ENCODE peak calls at places on chromosome 1, in six cellular contexts. One of them, this sample, is unnamed. For H3K36me3, the result is how much of the 10 kb centered on the place peaks cover.

GRCh38 chr1:202578565-202578964 is 131.7 kb downstream of the SYT2 start:
- DNase-seq in H1: no peak
- DNase-seq in IMR-90: peak
- DNase-seq in trophoblast cell: no peak
- DNase-seq in neuronal stem cell: no peak
- DNase-seq in mesendoderm: no peak
- DNase-seq in this sample: peak

GRCh38 chr1:160120797-160121196 is 5.2 kb downstream of the ATP1A2 start:
- DNase-seq in neuronal stem cell: no peak
- DNase-seq in H1: no peak
- DNase-seq in trophoblast cell: no peak
- DNase-seq in IMR-90: no peak
- DNase-seq in mesendoderm: no peak
- DNase-seq in this sample: no peak

GRCh38 chr1:166122873-166123466 is 43.8 kb downstream of the FAM78B start:
- DNase-seq in mesendoderm: peak
- DNase-seq in H1: peak
- DNase-seq in IMR-90: no peak
- DNase-seq in trophoblast cell: no peak
- DNase-seq in neuronal stem cell: no peak
- DNase-seq in this sample: no peak

GRCh38 chr1:54284781-54285563 is 85.0 kb downstream of the MRPL37 start:
- DNase-seq in H1: no peak
- DNase-seq in IMR-90: no peak
- DNase-seq in neuronal stem cell: no peak
- DNase-seq in mesendoderm: no peak
- DNase-seq in trophoblast cell: no peak
- DNase-seq in this sample: no peak

GRCh38 chr1:158506369-158506987 is 34.5 kb downstream of the OR10R2 start:
- DNase-seq in trophoblast cell: peak
- DNase-seq in IMR-90: peak
- DNase-seq in mesendoderm: peak
- DNase-seq in neuronal stem cell: no peak
- DNase-seq in H1: peak
- DNase-seq in this sample: peak

GRCh38 chr1:41954533-41954944 is 35.8 kb upstream of the HIVEP3 start:
- DNase-seq in mesendoderm: peak
- DNase-seq in neuronal stem cell: no peak
- DNase-seq in trophoblast cell: peak
- DNase-seq in IMR-90: peak
- DNase-seq in H1: peak
- DNase-seq in this sample: peak

GRCh38 chr1:6967431-6968079 is 182.3 kb downstream of the CAMTA1 start:
- DNase-seq in IMR-90: no peak
- DNase-seq in trophoblast cell: no peak
- DNase-seq in H1: no peak
- DNase-seq in mesendoderm: no peak
- DNase-seq in neuronal stem cell: no peak
- DNase-seq in this sample: no peak

GRCh38 chr1:78586572-78586971 is 33.7 kb upstream of the IFI44L start:
- DNase-seq in mesendoderm: no peak
- DNase-seq in trophoblast cell: peak
- DNase-seq in H1: no peak
- DNase-seq in IMR-90: peak
- DNase-seq in neuronal stem cell: no peak
- DNase-seq in this sample: no peak

GRCh38 chr1:62045579-62045978 is 149.1 kb upstream of the L1TD1 start:
- DNase-seq in IMR-90: no peak
- DNase-seq in trophoblast cell: no peak
- DNase-seq in mesendoderm: peak
- DNase-seq in H1: no peak
- DNase-seq in neuronal stem cell: no peak
- DNase-seq in this sample: no peak

GRCh38 chr1:197924516-197925123 is 7.4 kb downstream of the LHX9 start:
- DNase-seq in trophoblast cell: peak
- DNase-seq in neuronal stem cell: peak
- DNase-seq in H1: no peak
- DNase-seq in IMR-90: peak
- DNase-seq in mesendoderm: peak
- DNase-seq in this sample: peak

GRCh38 chr1:214566158-214567104 is 15.0 kb upstream of the PTPN14 start:
- DNase-seq in IMR-90: peak
- DNase-seq in trophoblast cell: no peak
- DNase-seq in neuronal stem cell: no peak
- DNase-seq in H1: no peak
- DNase-seq in mesendoderm: no peak
- DNase-seq in this sample: peak

GRCh38 chr1:35715568-35716002 is 3.1 kb downstream of the C1orf216 start:
- DNase-seq in neuronal stem cell: no peak
- DNase-seq in IMR-90: peak
- DNase-seq in mesendoderm: peak
- DNase-seq in trophoblast cell: peak
- DNase-seq in H1: no peak
- DNase-seq in this sample: peak
- H3K4me2 ChIP-seq in neuronal stem cell: no peak
- H3K4me2 ChIP-seq in IMR-90: peak
- H3K4me2 ChIP-seq in mesendoderm: no peak
- H3K4me2 ChIP-seq in trophoblast cell: no peak
- H3K4me2 ChIP-seq in H1: no peak
- H3K4me2 ChIP-seq in this sample: no peak

DNA sequence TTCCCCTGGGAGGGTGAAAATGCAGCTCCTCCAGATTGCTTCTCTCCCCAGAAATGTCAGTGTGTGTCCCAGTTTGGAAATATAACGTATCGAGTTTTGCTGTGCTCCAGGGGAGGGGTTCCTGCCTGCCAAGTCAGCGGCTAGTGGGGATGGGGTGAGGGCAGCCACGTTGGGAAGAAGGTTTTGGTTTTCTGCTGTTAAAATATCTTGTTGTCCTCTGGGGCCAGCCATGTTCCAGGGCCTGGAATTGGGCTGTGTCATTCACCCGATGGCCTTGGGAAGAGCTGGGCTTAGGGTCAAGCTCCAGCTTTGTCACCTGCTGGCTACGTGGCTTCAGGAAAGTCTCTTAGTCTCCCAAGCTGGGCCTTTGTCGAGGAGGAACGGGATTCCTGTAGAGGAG is 17.2 kb upstream of the DISP3 start:
- DNase-seq in IMR-90: no peak
- DNase-seq in neuronal stem cell: no peak
- DNase-seq in H1: no peak
- DNase-seq in mesendoderm: no peak
- DNase-seq in trophoblast cell: no peak
- DNase-seq in this sample: no peak
- H3K36me3 ChIP-seq in IMR-90: under half
- H3K36me3 ChIP-seq in neuronal stem cell: under half
- H3K36me3 ChIP-seq in H1: under half
- H3K36me3 ChIP-seq in mesendoderm: under half
- H3K36me3 ChIP-seq in trophoblast cell: under half
- H3K36me3 ChIP-seq in this sample: under half

GRCh38 chr1:205293350-205294074 is 28.0 kb downstream of the NUAK2 start:
- DNase-seq in trophoblast cell: peak
- DNase-seq in H1: no peak
- DNase-seq in IMR-90: no peak
- DNase-seq in mesendoderm: peak
- DNase-seq in neuronal stem cell: no peak
- DNase-seq in this sample: no peak
- H2BK120ac ChIP-seq in trophoblast cell: peak
- H2BK120ac ChIP-seq in H1: peak
- H2BK120ac ChIP-seq in IMR-90: peak
- H2BK120ac ChIP-seq in mesendoderm: peak
- H2BK120ac ChIP-seq in neuronal stem cell: peak
- H2BK120ac ChIP-seq in this sample: peak

GRCh38 chr1:231606712-231607111 is 19.9 kb upstream of the DISC1 start:
- DNase-seq in mesendoderm: peak
- DNase-seq in trophoblast cell: peak
- DNase-seq in neuronal stem cell: no peak
- DNase-seq in IMR-90: peak
- DNase-seq in H1: no peak
- DNase-seq in this sample: no peak
- H3K4me2 ChIP-seq in mesendoderm: no peak
- H3K4me2 ChIP-seq in trophoblast cell: no peak
- H3K4me2 ChIP-seq in neuronal stem cell: no peak
- H3K4me2 ChIP-seq in IMR-90: no peak
- H3K4me2 ChIP-seq in H1: no peak
- H3K4me2 ChIP-seq in this sample: no peak

GRCh38 chr1:163195728-163196448 is 6.8 kb downstream of the RGS5 start:
- DNase-seq in H1: no peak
- DNase-seq in neuronal stem cell: no peak
- DNase-seq in IMR-90: peak
- DNase-seq in mesendoderm: peak
- DNase-seq in trophoblast cell: peak
- DNase-seq in this sample: peak
- H3K36me3 ChIP-seq in H1: under half
- H3K36me3 ChIP-seq in neuronal stem cell: under half
- H3K36me3 ChIP-seq in IMR-90: under half
- H3K36me3 ChIP-seq in mesendoderm: under half
- H3K36me3 ChIP-seq in trophoblast cell: under half
- H3K36me3 ChIP-seq in this sample: under half

GRCh38 chr1:154183045-154183968 is 8.6 kb downstream of the TPM3 start:
- DNase-seq in mesendoderm: peak
- DNase-seq in neuronal stem cell: peak
- DNase-seq in H1: peak
- DNase-seq in trophoblast cell: peak
- DNase-seq in IMR-90: peak
- DNase-seq in this sample: peak
- H2BK120ac ChIP-seq in mesendoderm: no peak
- H2BK120ac ChIP-seq in neuronal stem cell: no peak
- H2BK120ac ChIP-seq in H1: no peak
- H2BK120ac ChIP-seq in trophoblast cell: peak
- H2BK120ac ChIP-seq in IMR-90: peak
- H2BK120ac ChIP-seq in this sample: peak

GRCh38 chr1:117652421-117652820 is 46.6 kb downstream of the TENT5C start:
- DNase-seq in H1: no peak
- DNase-seq in trophoblast cell: no peak
- DNase-seq in IMR-90: peak
- DNase-seq in neuronal stem cell: no peak
- DNase-seq in mesendoderm: no peak
- DNase-seq in this sample: peak

GRCh38 chr1:117654485-117655219 is 48.8 kb downstream of the TENT5C start:
- DNase-seq in neuronal stem cell: no peak
- DNase-seq in IMR-90: no peak
- DNase-seq in mesendoderm: no peak
- DNase-seq in H1: no peak
- DNase-seq in trophoblast cell: peak
- DNase-seq in this sample: peak

GRCh38 chr1:117655220-117655577 is 49.4 kb downstream of the TENT5C start:
- DNase-seq in mesendoderm: no peak
- DNase-seq in IMR-90: peak
- DNase-seq in trophoblast cell: peak
- DNase-seq in neuronal stem cell: no peak
- DNase-seq in H1: no peak
- DNase-seq in this sample: no peak

GRCh38 chr1:117653195-117653594 is 47.3 kb downstream of the TENT5C start:
- DNase-seq in IMR-90: no peak
- DNase-seq in H1: no peak
- DNase-seq in mesendoderm: no peak
- DNase-seq in neuronal stem cell: no peak
- DNase-seq in trophoblast cell: no peak
- DNase-seq in this sample: no peak

GRCh38 chr1:117653732-117654484 is 48.1 kb downstream of the TENT5C start:
- DNase-seq in IMR-90: no peak
- DNase-seq in neuronal stem cell: no peak
- DNase-seq in mesendoderm: no peak
- DNase-seq in trophoblast cell: no peak
- DNase-seq in H1: no peak
- DNase-seq in this sample: no peak
- H3K4me2 ChIP-seq in IMR-90: no peak
- H3K4me2 ChIP-seq in neuronal stem cell: no peak
- H3K4me2 ChIP-seq in mesendoderm: no peak
- H3K4me2 ChIP-seq in trophoblast cell: no peak
- H3K4me2 ChIP-seq in H1: no peak
- H3K4me2 ChIP-seq in this sample: no peak

DNA sequence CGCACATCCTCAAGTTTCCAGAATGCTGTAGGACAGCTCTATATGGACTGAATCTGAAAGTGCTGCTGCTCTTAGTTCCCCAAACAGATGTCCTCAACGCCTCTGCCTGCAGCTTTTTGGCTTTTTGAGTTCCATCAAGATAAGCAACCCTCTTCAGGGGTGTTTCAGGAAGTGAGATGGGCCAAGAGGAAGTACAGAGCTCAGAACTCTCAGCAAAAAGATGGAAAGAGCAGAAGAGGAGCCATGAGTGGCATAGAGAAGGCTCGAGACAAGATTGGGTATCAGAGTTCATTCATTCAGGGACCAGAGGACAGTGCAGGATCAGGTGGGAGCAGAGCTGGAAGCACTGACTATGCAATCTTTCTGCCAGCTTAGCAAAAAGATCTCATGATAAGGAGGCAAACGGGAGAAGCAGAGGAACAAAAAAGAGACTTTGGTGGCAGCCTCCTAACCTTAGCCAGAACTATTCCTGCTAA is at the start of the genes ADORA3 and TMIGD3:
- DNase-seq in trophoblast cell: no peak
- DNase-seq in mesendoderm: no peak
- DNase-seq in neuronal stem cell: no peak
- DNase-seq in IMR-90: no peak
- DNase-seq in H1: no peak
- DNase-seq in this sample: no peak
- H3K36me3 ChIP-seq in trophoblast cell: under half
- H3K36me3 ChIP-seq in mesendoderm: under half
- H3K36me3 ChIP-seq in neuronal stem cell: under half
- H3K36me3 ChIP-seq in IMR-90: under half
- H3K36me3 ChIP-seq in H1: under half
- H3K36me3 ChIP-seq in this sample: under half

GRCh38 chr1:230516890-230517289 is 90.8 kb upstream of the PGBD5 start:
- DNase-seq in trophoblast cell: no peak
- DNase-seq in neuronal stem cell: no peak
- DNase-seq in IMR-90: no peak
- DNase-seq in H1: no peak
- DNase-seq in mesendoderm: no peak
- DNase-seq in this sample: no peak

GRCh38 chr1:230518511-230518910 is 92.4 kb upstream of the PGBD5 start:
- DNase-seq in neuronal stem cell: peak
- DNase-seq in trophoblast cell: no peak
- DNase-seq in mesendoderm: peak
- DNase-seq in IMR-90: no peak
- DNase-seq in H1: peak
- DNase-seq in this sample: no peak

GRCh38 chr1:230517786-230518185 is 91.7 kb upstream of the PGBD5 start:
- DNase-seq in IMR-90: no peak
- DNase-seq in trophoblast cell: no peak
- DNase-seq in mesendoderm: no peak
- DNase-seq in neuronal stem cell: no peak
- DNase-seq in H1: no peak
- DNase-seq in this sample: no peak

GRCh38 chr1:230517326-230517725 is 91.2 kb upstream of the PGBD5 start:
- DNase-seq in neuronal stem cell: no peak
- DNase-seq in trophoblast cell: no peak
- DNase-seq in H1: no peak
- DNase-seq in mesendoderm: no peak
- DNase-seq in IMR-90: no peak
- DNase-seq in this sample: no peak

DNA sequence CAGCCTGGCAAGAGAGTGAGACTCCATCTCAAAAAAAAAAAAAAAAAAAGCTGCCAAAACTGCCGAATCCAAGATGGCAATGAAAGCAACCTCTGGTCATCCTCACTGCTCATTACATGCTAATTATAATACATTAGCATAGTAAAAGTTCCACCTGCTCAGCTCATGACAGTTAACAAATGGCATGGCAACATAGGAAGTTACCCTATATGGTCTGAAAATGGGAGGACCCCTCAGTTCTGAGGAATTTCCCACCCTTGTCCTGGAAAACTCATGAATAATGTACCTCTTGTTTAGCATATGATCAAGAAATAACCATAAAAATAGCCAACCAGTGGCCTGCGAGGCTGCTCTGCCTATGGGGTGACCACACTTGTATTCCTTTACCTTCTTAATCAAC is 93.1 kb upstream of the PGBD5 start:
- DNase-seq in neuronal stem cell: no peak
- DNase-seq in mesendoderm: no peak
- DNase-seq in trophoblast cell: no peak
- DNase-seq in IMR-90: no peak
- DNase-seq in H1: no peak
- DNase-seq in this sample: no peak
- H2BK120ac ChIP-seq in neuronal stem cell: no peak
- H2BK120ac ChIP-seq in mesendoderm: no peak
- H2BK120ac ChIP-seq in trophoblast cell: no peak
- H2BK120ac ChIP-seq in IMR-90: no peak
- H2BK120ac ChIP-seq in H1: no peak
- H2BK120ac ChIP-seq in this sample: no peak

This sample was measured in mesenchymal stem cell.